ENCODE peak calls at places on chromosomes 11 and 22, in nine cellular contexts. D is cardiac muscle cell, L is omental fat pad, V is kidney, B is lower leg skin, Y is upper lobe of right lung, S is progenitor cell of endocrine pancreas, Q is WTC11, O is cardiac fibroblast. C is an unnamed sample.

GRCh38 chr22:31923761-31924160 is 20.6 kb upstream of the YWHAH start:
- DNase-seq in Q (no peak), Y (no peak), L (no peak), V (no peak), D (no peak), O (no peak), S (no peak), B (no peak), C (no peak)

GRCh38 chr11:120563698-120564572 is 52.4 kb downstream of the GRIK4 start:
- DNase-seq in D (peak; percentile 51), L (no peak), O (peak; percentile 15), Q (peak; percentile 68), S (peak; percentile 39), V (peak; percentile 82), B (no peak), Y (no peak), C (no peak)

GRCh38 chr11:94186342-94187203 is 57.9 kb downstream of the PANX1 start:
- DNase-seq in B (no peak), S (no peak), V (no peak), Y (no peak), D (no peak), Q (no peak), L (no peak), O (no peak), C (no peak)

GRCh38 chr22:36904260-36904659 is 9.2 kb upstream of the CSF2RB start:
- DNase-seq in V (peak; percentile 18), Y (no peak), Q (no peak), D (no peak), B (no peak), S (no peak), L (no peak), O (no peak), C (no peak)

GRCh38 chr11:32290783-32291182 is 144.6 kb downstream of the WT1 start:
- DNase-seq in V (no peak), Y (no peak), S (no peak), O (no peak), Q (no peak), L (no peak), B (peak; percentile 76), D (peak; percentile 11), C (no peak)

GRCh38 chr22:35446365-35446764 is 46.4 kb downstream of the MCM5 start:
- DNase-seq in D (peak; percentile 86), L (peak; percentile 68), O (peak; percentile 81), B (no peak), Q (no peak), V (no peak), Y (no peak), S (no peak), C (no peak)

GRCh38 chr11:117468888-117469287 is 141.2 kb downstream of the CEP164 start:
- DNase-seq in D (no peak), L (no peak), Y (no peak), Q (peak; percentile 33), S (no peak), B (no peak), V (no peak), O (no peak), C (no peak)

GRCh38 chr11:1770061-1770460 is 6.3 kb upstream of the CTSD start:
- DNase-seq in S (no peak), B (no peak), L (no peak), Q (no peak), D (no peak), O (no peak), V (no peak), Y (no peak), C (no peak)

GRCh38 chr11:100151944-100152343 is 535.1 kb upstream of the ARHGAP42 start:
- DNase-seq in V (peak; percentile 82), Y (no peak), S (no peak), Q (no peak), B (peak; percentile 23), L (no peak), D (no peak), O (no peak), C (no peak)

GRCh38 chr22:45290410-45290936 is 5.7 kb downstream of the UPK3A start:
- DNase-seq in Y (no peak), B (peak; percentile 75), S (no peak), D (peak; percentile 35), Q (peak; percentile 53), V (no peak), L (no peak), O (peak; percentile 42), C (no peak)

GRCh38 chr11:66282468-66283455 is 4.8 kb downstream of the CNIH2 start:
- DNase-seq in S (peak; percentile 98), L (peak; percentile 98), V (peak; percentile 100), Q (peak; percentile 100), D (peak; percentile 97), O (peak; percentile 97), Y (peak; percentile 99), B (peak; percentile 94), C (peak; percentile 100)

GRCh38 chr11:66281776-66282467 is 3.9 kb downstream of the CNIH2 start:
- DNase-seq in D (no peak), B (no peak), L (no peak), S (no peak), Q (no peak), O (no peak), V (no peak), Y (no peak), C (no peak)

GRCh38 chr11:66284526-66285078 is 4.3 kb downstream of the YIF1A start:
- DNase-seq in V (no peak), Y (no peak), B (no peak), S (no peak), O (no peak), L (no peak), D (no peak), Q (no peak), C (no peak)

GRCh38 chr11:66285250-66285947 is 3.5 kb downstream of the YIF1A start:
- DNase-seq in Q (no peak), S (no peak), B (no peak), Y (no peak), D (no peak), L (no peak), O (no peak), V (no peak), C (no peak)

GRCh38 chr11:66283461-66284105 is 5.4 kb downstream of the YIF1A start:
- DNase-seq in L (no peak), Y (no peak), Q (no peak), V (no peak), D (no peak), B (no peak), O (no peak), S (no peak), C (no peak)
- TF ChIP-seq CTCF in L (no peak), Y (no peak), Q (no peak), V (no peak), D (no peak), B (no peak), O (no peak), S (no peak), C (peak; percentile 16)

GRCh38 chr11:60251485-60252207 is 8.7 kb upstream of the MS4A4E start:
- DNase-seq in V (no peak), O (peak; percentile 0), Y (no peak), D (peak; percentile 14), B (peak; percentile 19), L (no peak), S (peak; percentile 24), Q (no peak), C (no peak)
- TF ChIP-seq CTCF in V (no peak), O (peak; percentile 37), Y (peak; percentile 48), D (peak; percentile 17), B (no peak), L (no peak), S (peak; percentile 59), Q (no peak), C (peak; percentile 72)

GRCh38 chr11:20089796-20090653 is 70.2 kb downstream of the DBX1 start:
- DNase-seq in Q (no peak), O (peak; percentile 71), S (no peak), D (peak; percentile 72), B (no peak), L (no peak), Y (no peak), V (no peak), C (no peak)

GRCh38 chr11:20095189-20095588 is 65.1 kb downstream of the DBX1 start:
- DNase-seq in D (no peak), L (no peak), V (no peak), O (no peak), B (no peak), Q (no peak), S (no peak), Y (no peak), C (no peak)

GRCh38 chr11:20097319-20098221 is 62.7 kb downstream of the DBX1 start:
- DNase-seq in V (no peak), S (no peak), Q (no peak), O (peak; percentile 79), Y (no peak), B (no peak), D (peak; percentile 69), L (no peak), C (no peak)

GRCh38 chr11:20090654-20091374 is 69.5 kb downstream of the DBX1 start:
- DNase-seq in B (no peak), O (no peak), L (no peak), Y (no peak), Q (no peak), S (no peak), V (no peak), D (no peak), C (no peak)

GRCh38 chr11:20093775-20094174 is 66.5 kb downstream of the DBX1 start:
- DNase-seq in L (no peak), Q (no peak), D (no peak), B (no peak), Y (no peak), S (no peak), O (peak; percentile 40), V (no peak), C (no peak)
- TF ChIP-seq CTCF in L (no peak), Q (no peak), D (no peak), B (no peak), Y (no peak), S (no peak), O (peak; percentile 26), V (no peak), C (no peak)

GRCh38 chr11:134391656-134392055 is 20.4 kb downstream of the B3GAT1 start:
- DNase-seq in D (no peak), Q (no peak), L (no peak), B (no peak), Y (no peak), S (no peak), O (no peak), V (no peak), C (no peak)

GRCh38 chr11:134394311-134394710 is 17.7 kb downstream of the B3GAT1 start:
- DNase-seq in L (no peak), Y (no peak), D (no peak), V (no peak), Q (no peak), B (no peak), O (no peak), S (no peak), C (no peak)

GRCh38 chr11:134395002-134395401 is 17.0 kb downstream of the B3GAT1 start:
- DNase-seq in Q (no peak), V (no peak), L (no peak), Y (no peak), B (no peak), S (no peak), O (no peak), D (no peak), C (no peak)

GRCh38 chr11:134392953-134393615 is 19.0 kb downstream of the B3GAT1 start:
- DNase-seq in L (no peak), O (no peak), Y (no peak), B (no peak), V (no peak), S (no peak), Q (no peak), D (no peak), C (no peak)

DNA sequence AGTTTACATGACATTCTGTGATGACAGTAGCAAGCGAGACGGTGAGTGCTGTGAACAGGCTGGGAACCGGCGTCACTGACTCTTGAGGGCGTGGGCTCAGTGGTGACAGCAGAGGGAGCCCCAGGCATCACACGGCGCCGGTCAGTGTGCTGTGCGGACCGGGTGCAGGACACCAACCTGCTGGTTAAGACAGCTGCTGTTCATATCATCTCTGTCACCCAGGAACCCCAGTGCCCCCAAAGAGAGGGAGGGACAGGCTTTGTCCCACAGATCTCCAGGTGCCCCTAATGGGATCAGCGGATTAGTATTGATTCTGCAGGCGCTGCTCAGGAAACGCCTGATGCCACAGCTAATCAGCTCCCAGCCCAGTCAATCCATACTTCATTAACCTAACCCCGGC is 18.4 kb downstream of the B3GAT1 start:
- DNase-seq in L (no peak), B (no peak), S (no peak), Q (peak; percentile 33), Y (no peak), D (no peak), V (no peak), O (no peak), C (no peak)
- TF ChIP-seq CTCF in L (no peak), B (no peak), S (peak; percentile 44), Q (no peak), Y (peak; percentile 23), D (peak; percentile 4), V (peak; percentile 37), O (no peak), C (peak; percentile 58)

C was measured in type B pancreatic cell.